ENCODE peak calls at places on chromosomes 5 and 9, in six cellular contexts. Z is ELR, E is coronary artery, I is uterus, B is adipocyte, A is endothelial cell. D is an unnamed sample.

GRCh38 chr9:132074736-132075135 is 4.9 kb downstream of the MED27 start:
- DNase-seq in Z (peak; percentile 25), E (no peak), I (no peak), B (peak; percentile 75), A (no peak), D (no peak)

GRCh38 chr5:82107277-82107676 is 135.5 kb downstream of the ATG10 start:
- DNase-seq in Z (peak; percentile 50), E (no peak), I (no peak), B (peak; percentile 75), A (no peak), D (no peak)

GRCh38 chr5:132746592-132747063 is 598 bp upstream of the CCNI2 start:
- DNase-seq in Z (peak; percentile 56), E (no peak), I (no peak), B (peak; percentile 19), A (no peak), D (no peak)

GRCh38 chr5:18882162-18882561 is 1105.8 kb downstream of the CDH18 start:
- DNase-seq in Z (no peak), E (no peak), I (no peak), B (no peak), A (no peak), D (no peak)

GRCh38 chr9:129317179-129318011 is 139.3 kb upstream of the IER5L start:
- DNase-seq in Z (peak; percentile 58), E (peak; percentile 79), I (peak; percentile 65), B (no peak), A (no peak), D (peak; percentile 68)

GRCh38 chr5:145942202-145942601 is 5.8 kb downstream of the SH3RF2 start:
- DNase-seq in Z (no peak), E (no peak), I (no peak), B (no peak), A (no peak), D (no peak)

GRCh38 chr5:124663101-124663506 is 83.3 kb downstream of the ZNF608 start:
- DNase-seq in Z (peak; percentile 35), E (no peak), I (no peak), B (peak; percentile 48), A (no peak), D (no peak)

GRCh38 chr9:128113526-128114325 is 13.8 kb downstream of the PTGES2 start:
- DNase-seq in Z (no peak), E (no peak), I (no peak), B (no peak), A (no peak), D (no peak)

GRCh38 chr5:81855576-81855975 is 104.7 kb upstream of the SSBP2 start:
- DNase-seq in Z (no peak), E (no peak), I (no peak), B (no peak), A (no peak), D (no peak)

GRCh38 chr5:71809446-71809845 is 90.4 kb downstream of the CARTPT start:
- DNase-seq in Z (no peak), E (no peak), I (no peak), B (no peak), A (no peak), D (no peak)

GRCh38 chr5:10757043-10757442 is 4.0 kb downstream of the DAP start:
- DNase-seq in Z (no peak), E (no peak), I (no peak), B (no peak), A (no peak), D (no peak)

GRCh38 chr5:57863661-57864060 is 381.1 kb upstream of the ACTBL2 start:
- DNase-seq in Z (peak; percentile 76), E (no peak), I (no peak), B (peak; percentile 18), A (no peak), D (no peak)

GRCh38 chr9:89022902-89023301 is 31.6 kb downstream of the S1PR3 start:
- DNase-seq in Z (peak; percentile 40), E (no peak), I (peak; percentile 82), B (peak; percentile 57), A (no peak), D (no peak)

GRCh38 chr5:42553461-42553860 is 130.2 kb downstream of the GHR start:
- DNase-seq in Z (no peak), E (no peak), I (no peak), B (no peak), A (no peak), D (no peak)

GRCh38 chr9:5516453-5517220 is 6.3 kb downstream of the PDCD1LG2 start:
- DNase-seq in Z (no peak), E (no peak), I (no peak), B (no peak), A (no peak), D (no peak)

GRCh38 chr9:136521541-136521940 is 24.3 kb downstream of the NOTCH1 start:
- DNase-seq in Z (no peak), E (no peak), I (no peak), B (no peak), A (no peak), D (no peak)

GRCh38 chr5:157046041-157046440 is 12.9 kb downstream of the HAVCR1 start:
- DNase-seq in Z (no peak), E (no peak), I (no peak), B (peak; percentile 29), A (no peak), D (no peak)

GRCh38 chr9:126127591-126127990 is 199.0 kb upstream of the MVB12B start:
- DNase-seq in Z (no peak), E (peak; percentile 49), I (no peak), B (no peak), A (no peak), D (peak; percentile 75)

GRCh38 chr5:9924614-9925013 is 294.5 kb upstream of the TAS2R1 start:
- DNase-seq in Z (peak; percentile 97), E (no peak), I (no peak), B (peak; percentile 93), A (no peak), D (no peak)

GRCh38 chr9:3980771-3981170 is 319.1 kb downstream of the GLIS3 start:
- DNase-seq in Z (no peak), E (no peak), I (no peak), B (peak; percentile 56), A (no peak), D (no peak)

GRCh38 chr9:129765764-129766317 is 13.0 kb upstream of the PTGES start:
- DNase-seq in Z (no peak), E (no peak), I (no peak), B (no peak), A (no peak), D (no peak)

GRCh38 chr9:38107405-38107804 is 38.4 kb upstream of the SHB start:
- DNase-seq in Z (no peak), E (no peak), I (no peak), B (no peak), A (no peak), D (no peak)

GRCh38 chr9:134469041-134469875 is 143.0 kb downstream of the RXRA start:
- DNase-seq in Z (no peak), E (no peak), I (peak; percentile 87), B (no peak), A (no peak), D (no peak)

GRCh38 chr9:22169732-22170131 is 160.6 kb upstream of the CDKN2B start:
- DNase-seq in Z (no peak), E (no peak), I (no peak), B (no peak), A (no peak), D (no peak)

GRCh38 chr5:149371296-149371962 is 7.7 kb downstream of the IL17B start:
- DNase-seq in Z (peak; percentile 74), E (peak; percentile 76), I (peak; percentile 61), B (peak; percentile 80), A (peak; percentile 72), D (no peak)

GRCh38 chr9:122444366-122444765 is 33.4 kb downstream of the OR1J1 start:
- DNase-seq in Z (peak; percentile 8), E (no peak), I (no peak), B (peak; percentile 95), A (no peak), D (no peak)

GRCh38 chr5:156124713-156125112 is 202.3 kb upstream of the SGCD start:
- DNase-seq in Z (no peak), E (no peak), I (no peak), B (no peak), A (no peak), D (no peak)

GRCh38 chr5:181069767-181070491 is 29.9 kb downstream of the BTNL9 start:
- DNase-seq in Z (peak; percentile 11), E (no peak), I (no peak), B (no peak), A (no peak), D (no peak)

GRCh38 chr5:149831492-149831891 is 101.4 kb downstream of the PPARGC1B start:
- DNase-seq in Z (peak; percentile 83), E (no peak), I (no peak), B (peak; percentile 52), A (no peak), D (no peak)

GRCh38 chr9:14813336-14814020 is 90.9 kb upstream of the CER1 start:
- DNase-seq in Z (peak; percentile 3), E (no peak), I (no peak), B (peak; percentile 47), A (no peak), D (no peak)

GRCh38 chr5:128036961-128037360 is 46.6 kb upstream of the SLC12A2 start:
- DNase-seq in Z (no peak), E (no peak), I (no peak), B (peak; percentile 69), A (no peak), D (no peak)

GRCh38 chr9:93671030-93671358 is 94.6 kb downstream of the PHF2 start:
- DNase-seq in Z (no peak), E (peak; percentile 53), I (no peak), B (no peak), A (no peak), D (no peak)

GRCh38 chr9:4106081-4106491 is 193.8 kb downstream of the GLIS3 start:
- DNase-seq in Z (no peak), E (no peak), I (no peak), B (no peak), A (no peak), D (no peak)

GRCh38 chr9:3768698-3769458 is 243.1 kb upstream of the RFX3 start:
- DNase-seq in Z (peak; percentile 80), E (no peak), I (peak; percentile 43), B (peak; percentile 56), A (no peak), D (no peak)

GRCh38 chr5:34552686-34553085 is 103.4 kb upstream of the RAI14 start:
- DNase-seq in Z (no peak), E (no peak), I (no peak), B (no peak), A (no peak), D (no peak)

D was measured in mesenteric fat pad.